ENCODE peak calls at places on chromosomes 7 and 10, in five cellular contexts. O is stimulated activated naive CD4-positive, alpha-beta T cell; E is KG1; V is HCT116; A is mesendoderm. R is an unnamed sample.

GRCh38 chr10:101529207-101529606 is 58.9 kb downstream of the POLL start:
- DNase-seq in V (no peak), O (no peak), E (no peak), A (peak; percentile 76), R (no peak)

GRCh38 chr7:116630932-116631449 is 41.0 kb upstream of the MET start:
- DNase-seq in O (no peak), A (peak; percentile 23), V (peak; percentile 96), E (no peak), R (no peak)

GRCh38 chr10:58950618-58951017 is 225.8 kb upstream of the PHYHIPL start:
- DNase-seq in A (no peak), O (no peak), V (peak; percentile 12), E (no peak), R (no peak)

GRCh38 chr10:8416755-8417154 is 362.3 kb downstream of the GATA3 start:
- DNase-seq in E (no peak), V (no peak), O (no peak), A (no peak), R (no peak)

GRCh38 chr7:107708956-107709355 is 35.0 kb upstream of the CBLL1 start:
- DNase-seq in E (no peak), V (no peak), A (no peak), O (no peak), R (no peak)

GRCh38 chr10:124601431-124602120 is 140.0 kb downstream of the LHPP start:
- DNase-seq in E (no peak), A (no peak), O (no peak), V (no peak), R (no peak)

GRCh38 chr10:109953745-109954144 is 30.4 kb upstream of the XPNPEP1 start:
- DNase-seq in A (no peak), E (no peak), V (no peak), O (no peak), R (no peak)

GRCh38 chr10:79018591-79019011 is 50.2 kb upstream of the ZMIZ1 start:
- DNase-seq in A (no peak), O (no peak), E (no peak), V (no peak), R (no peak)

GRCh38 chr7:70890147-70890969 is 241.6 kb upstream of the GALNT17 start:
- DNase-seq in A (no peak), E (no peak), V (no peak), O (no peak), R (no peak)

GRCh38 chr10:101182936-101183335 is 46.3 kb downstream of the LBX1 start:
- DNase-seq in O (no peak), A (no peak), E (no peak), V (no peak), R (no peak)

GRCh38 chr10:15411035-15411434 is 39.9 kb upstream of the FAM171A1 start:
- DNase-seq in V (no peak), E (no peak), A (no peak), O (no peak), R (no peak)

GRCh38 chr10:46035923-46036849 is 5.8 kb upstream of the NCOA4 start:
- DNase-seq in O (no peak), V (no peak), A (peak; percentile 62), E (no peak), R (no peak)

GRCh38 chr10:125775491-125776106 is at the start of gene MMP21:
- DNase-seq in V (no peak), O (no peak), A (no peak), E (no peak), R (no peak)

GRCh38 chr10:66942407-66942806 is 16.6 kb downstream of the LRRTM3 start:
- DNase-seq in A (no peak), O (no peak), V (no peak), E (no peak), R (no peak)

GRCh38 chr7:75879771-75880184 is 944 bp downstream of the RHBDD2 start:
- DNase-seq in E (no peak), A (peak; percentile 67), O (peak; percentile 70), V (no peak), R (no peak)

GRCh38 chr7:34315032-34315431 is 343.0 kb upstream of the NPSR1 start:
- DNase-seq in O (no peak), V (no peak), E (no peak), A (peak; percentile 59), R (no peak)

GRCh38 chr10:10930979-10931743 is 86.5 kb upstream of the CELF2 start:
- DNase-seq in A (peak; percentile 21), E (no peak), O (no peak), V (no peak), R (no peak)

GRCh38 chr7:110548372-110548771 is 542.6 kb upstream of the LRRN3 start:
- DNase-seq in V (no peak), A (no peak), O (no peak), E (no peak), R (no peak)

GRCh38 chr7:151722533-151722932 is 154.4 kb downstream of the PRKAG2 start:
- DNase-seq in O (no peak), V (no peak), E (no peak), A (no peak), R (no peak)

GRCh38 chr7:15581352-15581951 is 19.6 kb upstream of the AGMO start:
- DNase-seq in O (no peak), A (no peak), E (no peak), V (no peak), R (no peak)

GRCh38 chr7:111226800-111227199 is 135.9 kb downstream of the LRRN3 start:
- DNase-seq in E (no peak), A (no peak), V (no peak), O (no peak), R (no peak)

GRCh38 chr7:132116369-132116768 is 459.9 kb downstream of the PLXNA4 start:
- DNase-seq in A (no peak), O (no peak), E (no peak), V (no peak), R (no peak)